ENCODE peak calls at places on chromosomes 3 and 15, in five cellular contexts. Z is NCI-H1092 treated with DMSO at 0.1 percent for 48 hours, D is midbrain, V is fibroblast of mammary gland, O is colonic mucosa. X is an unnamed sample.

GRCh38 chr15:52261498-52262242 is 33.9 kb downstream of the MYO5C start:
- DNase-seq in V (peak), D (peak), Z (peak), O (peak), X (no peak)

GRCh38 chr3:10988003-10988402 is 4.5 kb upstream of the SLC6A1 start:
- DNase-seq in Z (no peak), V (no peak), O (no peak), D (no peak), X (peak)

GRCh38 chr3:37986479-37987314 is 3.9 kb upstream of the VILL start:
- DNase-seq in O (peak), Z (no peak), V (no peak), D (no peak), X (no peak)

GRCh38 chr3:50168791-50169190 is 13.7 kb downstream of the SEMA3F start:
- DNase-seq in O (no peak), D (no peak), Z (no peak), V (no peak), X (no peak)

GRCh38 chr3:123344941-123345594 is 103.8 kb downstream of the ADCY5 start:
- DNase-seq in D (no peak), V (no peak), Z (no peak), O (no peak), X (no peak)

GRCh38 chr15:97955040-97955439 is 5.5 kb upstream of the ARRDC4 start:
- DNase-seq in D (no peak), O (peak), Z (peak), V (no peak), X (no peak)

GRCh38 chr3:165644331-165644730 is 192.9 kb downstream of the BCHE start:
- DNase-seq in Z (no peak), D (no peak), V (peak), O (no peak), X (no peak)

GRCh38 chr3:127420825-127421224 is 133.0 kb upstream of the PRR20G start:
- DNase-seq in V (no peak), D (no peak), Z (no peak), O (peak), X (no peak)

GRCh38 chr3:183213415-183213814 is 39.6 kb upstream of the B3GNT5 start:
- DNase-seq in V (no peak), Z (no peak), O (no peak), D (no peak), X (no peak)

GRCh38 chr3:125165189-125165947 is 47.2 kb downstream of the SLC12A8 start:
- DNase-seq in Z (no peak), O (no peak), D (peak), V (peak), X (no peak)

GRCh38 chr3:78818161-78818985 is 949.4 kb downstream of the ROBO1 start:
- DNase-seq in D (no peak), V (no peak), Z (no peak), O (no peak), X (no peak)

GRCh38 chr15:74889390-74889881 is 406 bp upstream of the MPI start:
- DNase-seq in O (no peak), V (peak), D (peak), Z (no peak), X (no peak)

GRCh38 chr3:120425877-120426276 is 24.9 kb downstream of the FSTL1 start:
- DNase-seq in Z (no peak), V (peak), D (peak), O (no peak), X (no peak)

GRCh38 chr3:13301295-13301987 is 118.7 kb downstream of the NUP210 start:
- DNase-seq in O (no peak), V (peak), Z (no peak), D (no peak), X (no peak)

GRCh38 chr3:172246107-172246870 is 202.0 kb downstream of the GHSR start:
- DNase-seq in Z (no peak), V (no peak), O (no peak), D (no peak), X (peak)

GRCh38 chr3:46946856-46947544 is 29.5 kb downstream of the CCDC12 start:
- DNase-seq in Z (no peak), D (no peak), V (no peak), O (peak), X (no peak)

GRCh38 chr3:123618768-123619484 is 34.1 kb upstream of the HACD2 start:
- DNase-seq in D (peak), O (peak), V (peak), Z (peak), X (no peak)

GRCh38 chr3:43171770-43172169 is 65.9 kb upstream of the POMGNT2 start:
- DNase-seq in Z (no peak), D (no peak), O (no peak), V (peak), X (no peak)

GRCh38 chr15:69951511-69952209 is 146.1 kb downstream of the TLE3 start:
- DNase-seq in O (no peak), V (no peak), Z (no peak), D (no peak), X (no peak)

GRCh38 chr3:45551214-45552010 is 43.1 kb upstream of the LIMD1 start:
- DNase-seq in Z (no peak), O (peak), V (peak), D (no peak), X (no peak)

GRCh38 chr15:69595009-69595825 is 142.6 kb downstream of the RPLP1 start:
- DNase-seq in D (peak), Z (peak), V (no peak), O (no peak), X (no peak)

GRCh38 chr15:85831415-85832113 is 36.8 kb upstream of the KLHL25 start:
- DNase-seq in V (peak), D (peak), O (peak), Z (peak), X (peak)

GRCh38 chr15:89760303-89761008 is 9.4 kb upstream of the MESP1 start:
- DNase-seq in Z (peak), O (peak), D (peak), V (peak), X (peak)

GRCh38 chr3:170584585-170585007 is 1.3 kb downstream of the SLC7A14 start:
- DNase-seq in Z (no peak), D (peak), O (peak), V (peak), X (peak)

GRCh38 chr3:169323580-169324453 is 339.7 kb downstream of the MECOM start:
- DNase-seq in V (peak), Z (no peak), O (no peak), D (peak), X (no peak)

GRCh38 chr15:36579792-36580431 is 486 bp downstream of the CDIN1 start:
- DNase-seq in D (peak), V (peak), O (no peak), Z (no peak), X (no peak)

GRCh38 chr15:57330619-57331018 is 45.7 kb upstream of the CGNL1 start:
- DNase-seq in V (no peak), O (no peak), Z (no peak), D (no peak), X (no peak)

GRCh38 chr3:171159024-171159821 is 132.7 kb upstream of the SLC2A2 start:
- DNase-seq in D (peak), Z (no peak), V (no peak), O (no peak), X (no peak)

GRCh38 chr15:64349375-64349774 is 6.6 kb downstream of the CSNK1G1 start:
- DNase-seq in O (no peak), V (no peak), D (no peak), Z (no peak), X (no peak)

GRCh38 chr3:169387751-169388696 is 275.5 kb downstream of the MECOM start:
- DNase-seq in Z (no peak), D (no peak), V (peak), O (peak), X (no peak)

GRCh38 chr15:33126559-33127290 is 67.8 kb downstream of the FMN1 start:
- DNase-seq in Z (peak), V (peak), O (peak), D (peak), X (no peak)

GRCh38 chr3:184110316-184110725 is 13.5 kb downstream of the HTR3E start:
- DNase-seq in V (peak), O (no peak), D (no peak), Z (no peak), X (no peak)

GRCh38 chr3:8979262-8979661 is 16.0 kb upstream of the RAD18 start:
- DNase-seq in V (peak), O (no peak), Z (no peak), D (no peak), X (no peak)

GRCh38 chr15:82933576-82933975 is 18.9 kb downstream of the HOMER2 start:
- DNase-seq in V (no peak), Z (no peak), D (no peak), O (no peak), X (no peak)

GRCh38 chr15:88989578-88989977 is 76.4 kb upstream of the MFGE8 start:
- DNase-seq in O (no peak), D (no peak), Z (no peak), V (peak), X (no peak)

GRCh38 chr3:187811580-187812250 is 66.4 kb upstream of the BCL6 start:
- DNase-seq in D (no peak), Z (no peak), V (peak), O (no peak), X (no peak)

GRCh38 chr3:170689218-170689874 is 103.5 kb upstream of the SLC7A14 start:
- DNase-seq in Z (no peak), O (no peak), D (no peak), V (peak), X (no peak)

GRCh38 chr3:115239717-115240116 is 92.6 kb upstream of the ZBTB20 start:
- DNase-seq in Z (peak), D (no peak), V (peak), O (peak), X (no peak)

X was measured in left lobe of liver.